ENCODE peak calls at places on chromosome 14, in five cellular contexts. N is AG04450, M is A549, U is NCI-H345, B is stomach. H is an unnamed sample.
A peak's percentile ranks its signal among the peaks of the same experiment; 100 is the strongest.

GRCh38 chr14:95679995-95680735 is 6.1 kb upstream of the TCL1B start:
- DNase-seq in B (no peak), N (no peak), M (no peak), U (peak; percentile 96), H (peak; percentile 64)

GRCh38 chr14:89214221-89214965 is 202.6 kb downstream of the FOXN3 start:
- DNase-seq in U (peak; percentile 85), M (peak; percentile 49), N (no peak), B (peak; percentile 96), H (peak; percentile 92)

GRCh38 chr14:101475468-101476257 is 85.6 kb upstream of the DIO3 start:
- DNase-seq in N (peak; percentile 15), B (peak; percentile 23), U (no peak), M (peak; percentile 72), H (no peak)

GRCh38 chr14:91271639-91272038 is 27.1 kb upstream of the GPR68 start:
- DNase-seq in B (no peak), U (no peak), N (no peak), M (no peak), H (no peak)

GRCh38 chr14:59275668-59276067 is 87.2 kb downstream of the DAAM1 start:
- DNase-seq in M (peak; percentile 45), U (no peak), B (no peak), N (peak; percentile 64), H (no peak)

GRCh38 chr14:92176476-92176875 is 54.7 kb downstream of the CPSF2 start:
- DNase-seq in N (no peak), B (no peak), U (no peak), M (no peak), H (no peak)

GRCh38 chr14:23537351-23538048 is 14.1 kb downstream of the ZFHX2 start:
- DNase-seq in U (no peak), M (no peak), B (no peak), N (no peak), H (no peak)

GRCh38 chr14:89304972-89305703 is 111.9 kb downstream of the FOXN3 start:
- DNase-seq in M (no peak), B (no peak), N (peak; percentile 16), U (peak; percentile 55), H (peak; percentile 41)

GRCh38 chr14:63027719-63028118 is 17.5 kb downstream of the KCNH5 start:
- DNase-seq in M (no peak), N (no peak), B (no peak), U (no peak), H (no peak)

GRCh38 chr14:23324455-23324846 is 3.2 kb downstream of the PABPN1 start:
- DNase-seq in U (no peak), M (no peak), N (no peak), B (no peak), H (no peak)

GRCh38 chr14:90281261-90281660 is 24.9 kb downstream of the PSMC1 start:
- DNase-seq in M (no peak), U (no peak), B (no peak), N (peak; percentile 26), H (no peak)

GRCh38 chr14:74048291-74048690 is 29.1 kb downstream of the BBOF1 start:
- DNase-seq in U (no peak), B (no peak), M (peak; percentile 24), N (no peak), H (no peak)

GRCh38 chr14:68779761-68780323 is 13.0 kb downstream of the ZFP36L1 start:
- DNase-seq in N (no peak), M (no peak), U (no peak), B (peak; percentile 25), H (no peak)

GRCh38 chr14:49992901-49993335 is 100.0 kb downstream of the ARF6 start:
- DNase-seq in M (no peak), B (no peak), U (no peak), N (no peak), H (no peak)

GRCh38 chr14:63573579-63573978 is 30.4 kb upstream of the PPP2R5E start:
- DNase-seq in B (no peak), M (no peak), U (no peak), N (no peak), H (no peak)

GRCh38 chr14:89420502-89420901 is 3.5 kb upstream of the FOXN3 start:
- DNase-seq in N (no peak), B (no peak), M (no peak), U (peak; percentile 91), H (peak; percentile 14)

GRCh38 chr14:101201535-101202125 is 298.1 kb upstream of the RTL1 start:
- DNase-seq in B (peak; percentile 19), N (no peak), M (no peak), U (no peak), H (no peak)

GRCh38 chr14:90608925-90609324 is 207.3 kb downstream of the TTC7B start:
- DNase-seq in M (no peak), U (no peak), N (no peak), B (no peak), H (no peak)

GRCh38 chr14:80264698-80265097 is 53.4 kb upstream of the DIO2 start:
- DNase-seq in U (peak; percentile 18), N (no peak), B (no peak), M (no peak), H (peak; percentile 18)

GRCh38 chr14:56247495-56248087 is 129.4 kb downstream of the PELI2 start:
- DNase-seq in M (no peak), N (no peak), U (no peak), B (no peak), H (peak; percentile 3)

GRCh38 chr14:89915114-89915878 is 39.2 kb downstream of the EFCAB11 start:
- DNase-seq in N (no peak), B (peak; percentile 67), U (peak; percentile 70), M (peak; percentile 46), H (peak; percentile 80)

GRCh38 chr14:37116933-37117844 is 55.2 kb downstream of the SLC25A21 start:
- DNase-seq in N (peak; percentile 8), U (no peak), B (no peak), M (peak; percentile 40), H (no peak)

GRCh38 chr14:103679351-103679750 is 35.9 kb downstream of the XRCC3 start:
- DNase-seq in N (no peak), U (no peak), M (peak; percentile 38), B (peak; percentile 40), H (peak; percentile 19)

GRCh38 chr14:69712637-69713088 is 54.3 kb upstream of the SRSF5 start:
- DNase-seq in M (no peak), N (no peak), U (peak; percentile 64), B (peak; percentile 70), H (peak; percentile 44)

GRCh38 chr14:104753528-104754212 is 723 bp downstream of the SIVA1 start:
- DNase-seq in M (no peak), U (no peak), N (no peak), B (no peak), H (no peak)

GRCh38 chr14:91330111-91330696 is 85.7 kb upstream of the GPR68 start:
- DNase-seq in N (no peak), U (no peak), B (no peak), M (no peak), H (no peak)

GRCh38 chr14:68580096-68580640 is 212.7 kb downstream of the ZFP36L1 start:
- DNase-seq in U (no peak), N (no peak), M (no peak), B (no peak), H (no peak)

GRCh38 chr14:81313200-81313599 is 86.9 kb downstream of the STON2 start:
- DNase-seq in U (no peak), M (no peak), B (no peak), N (no peak), H (no peak)

GRCh38 chr14:76953196-76953945 is 75.1 kb downstream of the IRF2BPL start:
- DNase-seq in N (no peak), U (no peak), M (peak; percentile 90), B (peak; percentile 83), H (no peak)

GRCh38 chr14:101500681-101501080 is 60.6 kb upstream of the DIO3 start:
- DNase-seq in B (no peak), U (no peak), N (no peak), M (no peak), H (no peak)

GRCh38 chr14:74571901-74572828 is 39.9 kb downstream of the LTBP2 start:
- DNase-seq in B (no peak), N (peak; percentile 97), U (no peak), M (peak; percentile 74), H (no peak)

GRCh38 chr14:24339284-24340151 is at the start of gene RIPK3:
- DNase-seq in M (no peak), B (peak; percentile 80), U (no peak), N (no peak), H (no peak)